ENCODE peak calls at places on chromosomes 4 and X, in eight cellular contexts. Q, K, N, V, S, X, W and R are unnamed samples.

GRCh38 chr4:30068234-30068633 is 651.9 kb upstream of the PCDH7 start:
- DNase-seq in Q (no peak), K (no peak), N (no peak), V (peak; percentile 0), S (no peak), X (no peak), W (no peak), R (no peak)

GRCh38 chrX:101347859-101348451 is 587 bp downstream of the TIMM8A start:
- DNase-seq in Q (peak; percentile 5), K (peak; percentile 9), N (no peak), V (peak; percentile 59), S (no peak), X (no peak), W (no peak), R (no peak)

GRCh38 chrX:16479206-16479869 is 170.6 kb upstream of the S100G start:
- DNase-seq in Q (peak; percentile 84), K (peak; percentile 28), N (no peak), V (peak; percentile 68), S (peak; percentile 92), X (no peak), W (no peak), R (no peak)

GRCh38 chrX:80431502-80431832 is 11.2 kb downstream of the TENT5D start:
- DNase-seq in Q (no peak), K (no peak), N (no peak), V (no peak), S (no peak), X (no peak), W (peak; percentile 0), R (no peak)

GRCh38 chr4:157221895-157222763 is 1.6 kb downstream of the GRIA2 start:
- DNase-seq in Q (no peak), K (no peak), N (no peak), V (peak; percentile 12), S (no peak), X (no peak), W (peak; percentile 78), R (peak; percentile 87)

GRCh38 chr4:91826186-91826585 is 477.6 kb upstream of the GRID2 start:
- DNase-seq in Q (no peak), K (no peak), N (no peak), V (no peak), S (peak; percentile 92), X (no peak), W (peak; percentile 60), R (no peak)

GRCh38 chrX:136525738-136526606 is 6.0 kb upstream of the VGLL1 start:
- DNase-seq in Q (peak; percentile 85), K (peak; percentile 93), N (no peak), V (peak; percentile 87), S (peak; percentile 95), X (no peak), W (no peak), R (no peak)

GRCh38 chrX:119690921-119691716 is 1.8 kb downstream of the SEPTIN6 start:
- DNase-seq in Q (peak; percentile 51), K (peak; percentile 42), N (no peak), V (peak; percentile 69), S (no peak), X (no peak), W (peak; percentile 52), R (no peak)

GRCh38 chr4:145061325-145061920 is 36.6 kb downstream of the ANAPC10 start:
- DNase-seq in Q (peak; percentile 67), K (peak; percentile 81), N (no peak), V (peak; percentile 60), S (peak; percentile 77), X (peak; percentile 91), W (peak; percentile 58), R (no peak)

GRCh38 chr4:94530073-94530472 is 78.3 kb downstream of the PDLIM5 start:
- DNase-seq in Q (no peak), K (peak; percentile 18), N (no peak), V (no peak), S (no peak), X (no peak), W (no peak), R (no peak)

GRCh38 chrX:19075754-19076153 is 46.5 kb downstream of the ADGRG2 start:
- DNase-seq in Q (no peak), K (no peak), N (no peak), V (no peak), S (no peak), X (no peak), W (no peak), R (no peak)

GRCh38 chrX:17592117-17592516 is 145.2 kb upstream of the SCML1 start:
- DNase-seq in Q (peak; percentile 27), K (no peak), N (no peak), V (peak; percentile 53), S (peak; percentile 17), X (no peak), W (no peak), R (no peak)

GRCh38 chrX:46130246-46130645 is 415.0 kb downstream of the ZNF674 start:
- DNase-seq in Q (no peak), K (no peak), N (no peak), V (no peak), S (no peak), X (no peak), W (peak; percentile 42), R (peak; percentile 68)

GRCh38 chr4:153432971-153433752 is 33.0 kb upstream of the TMEM131L start:
- DNase-seq in Q (peak; percentile 64), K (peak; percentile 77), N (peak; percentile 99), V (peak; percentile 89), S (peak; percentile 91), X (peak; percentile 95), W (peak; percentile 91), R (peak; percentile 83)

GRCh38 chr4:153428816-153429592 is 37.2 kb upstream of the TMEM131L start:
- DNase-seq in Q (peak; percentile 18), K (no peak), N (no peak), V (no peak), S (no peak), X (no peak), W (no peak), R (no peak)

GRCh38 chr4:153426207-153426886 is 39.8 kb upstream of the TMEM131L start:
- DNase-seq in Q (peak; percentile 24), K (peak; percentile 25), N (no peak), V (no peak), S (no peak), X (no peak), W (no peak), R (no peak)

GRCh38 chr4:153421980-153422379 is 44.2 kb upstream of the TMEM131L start:
- DNase-seq in Q (no peak), K (no peak), N (no peak), V (no peak), S (no peak), X (no peak), W (no peak), R (no peak)

DNA sequence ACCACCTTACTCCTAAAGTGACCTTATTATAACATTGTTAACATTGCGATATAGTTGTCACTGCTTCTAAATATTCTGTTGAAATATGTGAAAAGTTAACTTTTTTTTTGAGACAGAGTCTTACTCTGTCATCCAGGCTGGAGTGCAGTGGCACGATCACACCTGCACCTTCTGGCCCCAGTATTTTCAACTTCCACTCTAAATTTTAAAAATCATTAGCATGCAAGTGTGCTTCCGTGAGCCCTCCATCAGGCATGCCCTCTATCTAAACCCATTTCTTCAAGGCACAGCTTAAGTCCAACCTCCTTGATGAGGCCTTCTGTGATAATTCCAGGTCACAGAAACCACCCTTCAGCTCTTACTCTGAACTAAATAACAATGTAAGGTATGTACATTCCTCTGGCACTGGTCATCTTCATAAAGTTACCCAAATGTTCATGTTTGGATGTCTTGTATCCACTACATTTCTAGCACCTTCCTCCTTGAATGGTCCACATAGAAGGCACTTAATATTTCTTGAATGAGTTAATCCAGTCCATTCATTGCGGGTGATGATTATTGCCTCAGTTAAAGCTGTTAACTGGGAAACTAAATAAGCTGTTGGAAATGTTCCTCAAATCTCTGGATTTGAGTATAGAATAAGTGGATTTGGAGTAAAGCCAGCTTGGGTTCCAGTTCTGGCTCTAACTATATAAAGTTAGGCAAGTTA is 38.6 kb upstream of the TMEM131L start:
- DNase-seq in Q (peak; percentile 56), K (peak; percentile 39), N (no peak), V (peak; percentile 64), S (peak; percentile 50), X (no peak), W (no peak), R (no peak)
- H3K4me1 ChIP-seq in Q (peaks cover 3% of the 10 kb centered on the region), K (no peaks in the 10 kb centered on the region), N (peaks cover 12% of the 10 kb centered on the region), V (peaks cover 12% of the 10 kb centered on the region), S (peaks cover 6% of the 10 kb centered on the region), X (peaks cover 9% of the 10 kb centered on the region), W (no peaks in the 10 kb centered on the region), R (no peaks in the 10 kb centered on the region)

GRCh38 chr4:6777636-6778281 is 4.8 kb upstream of the KIAA0232 start:
- DNase-seq in Q (no peak), K (no peak), N (no peak), V (no peak), S (no peak), X (peak; percentile 52), W (no peak), R (no peak)

GRCh38 chr4:6781113-6781512 is 1.4 kb upstream of the KIAA0232 start:
- DNase-seq in Q (no peak), K (no peak), N (no peak), V (no peak), S (no peak), X (no peak), W (no peak), R (no peak)

GRCh38 chr4:6776920-6777635 is 5.4 kb upstream of the KIAA0232 start:
- DNase-seq in Q (no peak), K (no peak), N (no peak), V (no peak), S (no peak), X (no peak), W (no peak), R (no peak)

GRCh38 chr4:6779667-6780565 is 2.6 kb upstream of the KIAA0232 start:
- DNase-seq in Q (peak; percentile 40), K (peak; percentile 59), N (no peak), V (peak; percentile 21), S (no peak), X (peak; percentile 48), W (peak; percentile 84), R (peak; percentile 77)

GRCh38 chr4:6778435-6778834 is 4.1 kb upstream of the KIAA0232 start:
- DNase-seq in Q (no peak), K (no peak), N (no peak), V (no peak), S (no peak), X (no peak), W (no peak), R (no peak)
- H3K27ac ChIP-seq in Q (no peak overlapping the region), K (no peak overlapping the region), N (no peak overlapping the region), V (no peak overlapping the region), S (no peak overlapping the region), X (no peak overlapping the region), W (no peak overlapping the region), R (no peak overlapping the region)

DNA sequence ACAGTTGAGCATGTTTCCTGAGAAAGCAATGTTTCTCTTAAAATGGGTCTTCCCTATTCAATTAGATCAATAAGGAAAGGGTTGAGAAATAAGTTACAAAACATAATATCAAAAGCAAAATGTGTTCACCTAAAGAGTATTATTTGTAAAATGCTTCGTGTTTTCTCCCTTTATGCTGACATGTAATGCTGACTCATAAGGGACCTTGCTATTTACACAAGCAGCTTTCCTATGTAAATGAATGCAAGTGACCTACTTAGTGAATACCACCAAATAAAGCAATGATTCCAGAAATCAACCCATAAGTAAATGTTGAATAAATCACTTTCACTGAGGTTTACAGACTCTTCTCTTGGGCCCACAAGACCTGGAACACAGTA is 91.5 kb downstream of the ELOVL6 start:
- DNase-seq in Q (peak; percentile 85), K (peak; percentile 80), N (no peak), V (peak; percentile 79), S (peak; percentile 68), X (no peak), W (peak; percentile 71), R (no peak)
- H3K9ac ChIP-seq in Q (no peak overlapping the region), K (no peak overlapping the region), N (no peak overlapping the region), V (peak overlapping the region; percentile 11), S (peak overlapping the region; percentile 71), X (no peak overlapping the region), W (no peak overlapping the region), R (no peak overlapping the region)

GRCh38 chr4:32025840-32026459 is 1305.8 kb downstream of the PCDH7 start:
- DNase-seq in Q (no peak), K (peak; percentile 3), N (no peak), V (no peak), S (peak; percentile 51), X (no peak), W (peak; percentile 75), R (peak; percentile 57)
- H3K4me1 ChIP-seq in Q (no peaks in the 10 kb centered on the region), K (no peaks in the 10 kb centered on the region), N (no peaks in the 10 kb centered on the region), V (no peaks in the 10 kb centered on the region), S (peaks cover 12% of the 10 kb centered on the region), X (no peaks in the 10 kb centered on the region), W (no peaks in the 10 kb centered on the region), R (peaks cover 5% of the 10 kb centered on the region)